ENCODE peak calls at places on chromosomes 11 and 22, in seven cellular contexts. One of them, this sample, is unnamed.

GRCh38 chr11:128627666-128628342 is 40.4 kb upstream of the ETS1 start:
- DNase-seq in heart right ventricle: no peak
- DNase-seq in epithelial cell of prostate: no peak
- DNase-seq in A549: no peak
- DNase-seq in dorsolateral prefrontal cortex: no peak
- DNase-seq in aorta: no peak
- DNase-seq in IMR-90: no peak
- DNase-seq in this sample: no peak

GRCh38 chr11:24609778-24610177 is 112.9 kb downstream of the LUZP2 start:
- DNase-seq in heart right ventricle: no peak
- DNase-seq in epithelial cell of prostate: no peak
- DNase-seq in A549: no peak
- DNase-seq in dorsolateral prefrontal cortex: no peak
- DNase-seq in aorta: no peak
- DNase-seq in IMR-90: no peak
- DNase-seq in this sample: no peak

GRCh38 chr22:39528080-39528661 is 4.4 kb downstream of the RPS19BP1 start:
- DNase-seq in heart right ventricle: no peak
- DNase-seq in epithelial cell of prostate: no peak
- DNase-seq in A549: no peak
- DNase-seq in dorsolateral prefrontal cortex: no peak
- DNase-seq in aorta: no peak
- DNase-seq in IMR-90: no peak
- DNase-seq in this sample: peak

GRCh38 chr11:57634311-57634710 is 15.4 kb downstream of the YPEL4 start:
- DNase-seq in heart right ventricle: no peak
- DNase-seq in epithelial cell of prostate: no peak
- DNase-seq in A549: no peak
- DNase-seq in dorsolateral prefrontal cortex: no peak
- DNase-seq in aorta: no peak
- DNase-seq in IMR-90: no peak
- DNase-seq in this sample: no peak

GRCh38 chr11:1238767-1239595 is 16.1 kb downstream of the MUC5B start:
- DNase-seq in heart right ventricle: no peak
- DNase-seq in epithelial cell of prostate: no peak
- DNase-seq in A549: no peak
- DNase-seq in dorsolateral prefrontal cortex: no peak
- DNase-seq in aorta: no peak
- DNase-seq in IMR-90: no peak
- DNase-seq in this sample: peak

GRCh38 chr11:38019072-38019775 is 1421.2 kb upstream of the RAG2 start:
- DNase-seq in heart right ventricle: no peak
- DNase-seq in epithelial cell of prostate: peak
- DNase-seq in A549: peak
- DNase-seq in dorsolateral prefrontal cortex: no peak
- DNase-seq in aorta: no peak
- DNase-seq in IMR-90: no peak
- DNase-seq in this sample: no peak

GRCh38 chr11:35065566-35065965 is 73.4 kb upstream of the CD44 start:
- DNase-seq in heart right ventricle: no peak
- DNase-seq in epithelial cell of prostate: no peak
- DNase-seq in A549: no peak
- DNase-seq in dorsolateral prefrontal cortex: no peak
- DNase-seq in aorta: no peak
- DNase-seq in IMR-90: peak
- DNase-seq in this sample: no peak

GRCh38 chr11:93329936-93330445 is 551 bp upstream of the DEUP1 start:
- DNase-seq in heart right ventricle: no peak
- DNase-seq in epithelial cell of prostate: no peak
- DNase-seq in A549: no peak
- DNase-seq in dorsolateral prefrontal cortex: no peak
- DNase-seq in aorta: no peak
- DNase-seq in IMR-90: no peak
- DNase-seq in this sample: no peak

GRCh38 chr22:29150701-29151100 is 55.0 kb upstream of the EMID1 start:
- DNase-seq in heart right ventricle: no peak
- DNase-seq in epithelial cell of prostate: no peak
- DNase-seq in A549: no peak
- DNase-seq in dorsolateral prefrontal cortex: no peak
- DNase-seq in aorta: no peak
- DNase-seq in IMR-90: no peak
- DNase-seq in this sample: no peak

GRCh38 chr11:107824668-107825369 is 33.8 kb downstream of the SLC35F2 start:
- DNase-seq in heart right ventricle: no peak
- DNase-seq in epithelial cell of prostate: no peak
- DNase-seq in A549: no peak
- DNase-seq in dorsolateral prefrontal cortex: no peak
- DNase-seq in aorta: no peak
- DNase-seq in IMR-90: peak
- DNase-seq in this sample: no peak

GRCh38 chr11:28615542-28615941 is 507.4 kb downstream of the METTL15 start:
- DNase-seq in heart right ventricle: no peak
- DNase-seq in epithelial cell of prostate: no peak
- DNase-seq in A549: peak
- DNase-seq in dorsolateral prefrontal cortex: no peak
- DNase-seq in aorta: no peak
- DNase-seq in IMR-90: no peak
- DNase-seq in this sample: no peak

GRCh38 chr11:116224154-116224888 is 548.5 kb downstream of the BUD13 start:
- DNase-seq in heart right ventricle: peak
- DNase-seq in epithelial cell of prostate: no peak
- DNase-seq in A549: peak
- DNase-seq in dorsolateral prefrontal cortex: peak
- DNase-seq in aorta: no peak
- DNase-seq in IMR-90: peak
- DNase-seq in this sample: no peak

GRCh38 chr11:123645576-123645975 is 8.8 kb downstream of the SCN3B start:
- DNase-seq in heart right ventricle: no peak
- DNase-seq in epithelial cell of prostate: no peak
- DNase-seq in A549: no peak
- DNase-seq in dorsolateral prefrontal cortex: no peak
- DNase-seq in aorta: no peak
- DNase-seq in IMR-90: no peak
- DNase-seq in this sample: no peak

GRCh38 chr11:128399722-128400121 is 187.6 kb downstream of the ETS1 start:
- DNase-seq in heart right ventricle: no peak
- DNase-seq in epithelial cell of prostate: no peak
- DNase-seq in A549: no peak
- DNase-seq in dorsolateral prefrontal cortex: no peak
- DNase-seq in aorta: no peak
- DNase-seq in IMR-90: no peak
- DNase-seq in this sample: no peak

GRCh38 chr11:59141673-59142460 is 789 bp upstream of the FAM111A start:
- DNase-seq in heart right ventricle: no peak
- DNase-seq in epithelial cell of prostate: no peak
- DNase-seq in A549: no peak
- DNase-seq in dorsolateral prefrontal cortex: no peak
- DNase-seq in aorta: no peak
- DNase-seq in IMR-90: peak
- DNase-seq in this sample: no peak

GRCh38 chr11:81966340-81966739 is 767.3 kb downstream of the FAM181B start:
- DNase-seq in heart right ventricle: no peak
- DNase-seq in epithelial cell of prostate: no peak
- DNase-seq in A549: no peak
- DNase-seq in dorsolateral prefrontal cortex: no peak
- DNase-seq in aorta: no peak
- DNase-seq in IMR-90: no peak
- DNase-seq in this sample: no peak

GRCh38 chr11:64571410-64572091 is 19.5 kb upstream of the SLC22A12 start:
- DNase-seq in heart right ventricle: no peak
- DNase-seq in epithelial cell of prostate: peak
- DNase-seq in A549: no peak
- DNase-seq in dorsolateral prefrontal cortex: no peak
- DNase-seq in aorta: no peak
- DNase-seq in IMR-90: no peak
- DNase-seq in this sample: no peak

GRCh38 chr11:110134120-110134519 is 40.9 kb downstream of the ZC3H12C start:
- DNase-seq in heart right ventricle: no peak
- DNase-seq in epithelial cell of prostate: no peak
- DNase-seq in A549: no peak
- DNase-seq in dorsolateral prefrontal cortex: no peak
- DNase-seq in aorta: no peak
- DNase-seq in IMR-90: no peak
- DNase-seq in this sample: no peak

GRCh38 chr11:36744375-36745168 is 146.5 kb upstream of the RAG2 start:
- DNase-seq in heart right ventricle: peak
- DNase-seq in epithelial cell of prostate: peak
- DNase-seq in A549: peak
- DNase-seq in dorsolateral prefrontal cortex: peak
- DNase-seq in aorta: peak
- DNase-seq in IMR-90: peak
- DNase-seq in this sample: peak

GRCh38 chr11:118877487-118878173 is 6.1 kb upstream of the CXCR5 start:
- DNase-seq in heart right ventricle: no peak
- DNase-seq in epithelial cell of prostate: no peak
- DNase-seq in A549: no peak
- DNase-seq in dorsolateral prefrontal cortex: no peak
- DNase-seq in aorta: no peak
- DNase-seq in IMR-90: no peak
- DNase-seq in this sample: no peak
- H3K27ac ChIP-seq in heart right ventricle: no peak
- H3K27ac ChIP-seq in epithelial cell of prostate: no peak
- H3K27ac ChIP-seq in A549: no peak
- H3K27ac ChIP-seq in dorsolateral prefrontal cortex: no peak
- H3K27ac ChIP-seq in aorta: no peak
- H3K27ac ChIP-seq in IMR-90: no peak
- H3K27ac ChIP-seq in this sample: no peak

GRCh38 chr22:46142548-46143490 is 7.5 kb upstream of the PPARA start:
- DNase-seq in heart right ventricle: no peak
- DNase-seq in epithelial cell of prostate: no peak
- DNase-seq in A549: no peak
- DNase-seq in dorsolateral prefrontal cortex: no peak
- DNase-seq in aorta: no peak
- DNase-seq in IMR-90: no peak
- DNase-seq in this sample: no peak

GRCh38 chr22:46145896-46146295 is 4.4 kb upstream of the PPARA start:
- DNase-seq in heart right ventricle: no peak
- DNase-seq in epithelial cell of prostate: no peak
- DNase-seq in A549: no peak
- DNase-seq in dorsolateral prefrontal cortex: no peak
- DNase-seq in aorta: no peak
- DNase-seq in IMR-90: no peak
- DNase-seq in this sample: no peak

GRCh38 chr22:46145361-46145851 is 4.9 kb upstream of the PPARA start:
- DNase-seq in heart right ventricle: no peak
- DNase-seq in epithelial cell of prostate: no peak
- DNase-seq in A549: no peak
- DNase-seq in dorsolateral prefrontal cortex: no peak
- DNase-seq in aorta: no peak
- DNase-seq in IMR-90: no peak
- DNase-seq in this sample: no peak

GRCh38 chr22:46140989-46141928 is 9.1 kb upstream of the PPARA start:
- DNase-seq in heart right ventricle: no peak
- DNase-seq in epithelial cell of prostate: no peak
- DNase-seq in A549: no peak
- DNase-seq in dorsolateral prefrontal cortex: no peak
- DNase-seq in aorta: no peak
- DNase-seq in IMR-90: no peak
- DNase-seq in this sample: no peak

DNA sequence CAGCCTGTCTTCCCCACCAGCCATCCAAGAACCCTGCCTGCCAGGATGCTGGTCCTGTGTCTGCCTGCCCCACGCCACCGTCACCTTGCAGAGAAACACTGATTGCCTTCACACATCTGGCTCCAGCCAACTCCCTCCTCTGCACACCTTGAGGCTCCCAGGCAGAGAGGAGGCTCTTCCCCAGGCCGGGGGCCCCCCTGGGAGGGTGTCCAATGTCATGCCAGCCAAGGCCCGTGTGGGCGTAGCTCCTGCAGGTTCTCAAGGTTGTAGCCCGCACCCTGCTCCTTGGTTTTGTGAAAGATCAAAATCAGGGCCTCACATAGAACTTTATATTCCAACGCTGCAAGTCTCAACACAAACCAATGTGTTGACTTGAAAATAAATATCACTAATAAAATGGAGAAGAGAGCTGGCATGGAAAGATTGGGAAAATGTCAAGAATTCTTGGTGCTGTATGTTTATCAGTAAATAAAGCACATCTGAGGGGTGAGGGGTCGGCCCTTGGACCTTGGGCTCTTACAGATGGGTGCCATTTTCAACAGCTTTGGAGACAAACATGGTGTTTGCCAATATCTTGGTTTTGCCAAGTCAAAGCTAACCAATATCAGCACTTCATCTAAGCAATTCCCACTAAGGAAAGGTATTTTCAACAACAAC is 6.7 kb upstream of the PPARA start:
- DNase-seq in heart right ventricle: no peak
- DNase-seq in epithelial cell of prostate: no peak
- DNase-seq in A549: no peak
- DNase-seq in dorsolateral prefrontal cortex: no peak
- DNase-seq in aorta: no peak
- DNase-seq in IMR-90: no peak
- DNase-seq in this sample: peak
- H3K27ac ChIP-seq in heart right ventricle: no peak
- H3K27ac ChIP-seq in epithelial cell of prostate: no peak
- H3K27ac ChIP-seq in A549: no peak
- H3K27ac ChIP-seq in dorsolateral prefrontal cortex: no peak
- H3K27ac ChIP-seq in aorta: no peak
- H3K27ac ChIP-seq in IMR-90: no peak
- H3K27ac ChIP-seq in this sample: no peak

GRCh38 chr11:113723706-113724246 is 17.7 kb upstream of the TMPRSS5 start:
- DNase-seq in heart right ventricle: no peak
- DNase-seq in epithelial cell of prostate: no peak
- DNase-seq in A549: no peak
- DNase-seq in dorsolateral prefrontal cortex: no peak
- DNase-seq in aorta: no peak
- DNase-seq in IMR-90: no peak
- DNase-seq in this sample: no peak
- H3K27ac ChIP-seq in heart right ventricle: no peak
- H3K27ac ChIP-seq in epithelial cell of prostate: no peak
- H3K27ac ChIP-seq in A549: no peak
- H3K27ac ChIP-seq in dorsolateral prefrontal cortex: no peak
- H3K27ac ChIP-seq in aorta: no peak
- H3K27ac ChIP-seq in IMR-90: no peak
- H3K27ac ChIP-seq in this sample: no peak

GRCh38 chr11:76796511-76797203 is 13.5 kb downstream of the TSKU start:
- DNase-seq in heart right ventricle: no peak
- DNase-seq in epithelial cell of prostate: no peak
- DNase-seq in A549: no peak
- DNase-seq in dorsolateral prefrontal cortex: no peak
- DNase-seq in aorta: no peak
- DNase-seq in IMR-90: no peak
- DNase-seq in this sample: no peak

GRCh38 chr11:76797341-76798201 is 14.4 kb downstream of the TSKU start:
- DNase-seq in heart right ventricle: no peak
- DNase-seq in epithelial cell of prostate: no peak
- DNase-seq in A549: no peak
- DNase-seq in dorsolateral prefrontal cortex: no peak
- DNase-seq in aorta: no peak
- DNase-seq in IMR-90: no peak
- DNase-seq in this sample: no peak

GRCh38 chr11:76798656-76799055 is 15.5 kb downstream of the TSKU start:
- DNase-seq in heart right ventricle: no peak
- DNase-seq in epithelial cell of prostate: no peak
- DNase-seq in A549: no peak
- DNase-seq in dorsolateral prefrontal cortex: no peak
- DNase-seq in aorta: no peak
- DNase-seq in IMR-90: no peak
- DNase-seq in this sample: no peak

GRCh38 chr11:76799061-76799804 is 16.1 kb downstream of the TSKU start:
- DNase-seq in heart right ventricle: peak
- DNase-seq in epithelial cell of prostate: no peak
- DNase-seq in A549: peak
- DNase-seq in dorsolateral prefrontal cortex: peak
- DNase-seq in aorta: peak
- DNase-seq in IMR-90: peak
- DNase-seq in this sample: peak

GRCh38 chr11:76798202-76798581 is 15.0 kb downstream of the TSKU start:
- DNase-seq in heart right ventricle: no peak
- DNase-seq in epithelial cell of prostate: no peak
- DNase-seq in A549: no peak
- DNase-seq in dorsolateral prefrontal cortex: no peak
- DNase-seq in aorta: no peak
- DNase-seq in IMR-90: no peak
- DNase-seq in this sample: no peak
- H3K27ac ChIP-seq in heart right ventricle: no peak
- H3K27ac ChIP-seq in epithelial cell of prostate: no peak
- H3K27ac ChIP-seq in A549: peak
- H3K27ac ChIP-seq in dorsolateral prefrontal cortex: no peak
- H3K27ac ChIP-seq in aorta: no peak
- H3K27ac ChIP-seq in IMR-90: no peak
- H3K27ac ChIP-seq in this sample: no peak